ENCODE peak calls at places on chromosomes 16 and 17, in eight cellular contexts. One of them, this sample, is unnamed.

GRCh38 chr16:88297178-88297720 is 85.5 kb upstream of the ZNF469 start:
- DNase-seq in cardiac fibroblast: no peak
- DNase-seq in thoracic aorta: no peak
- DNase-seq in IMR-90: no peak
- DNase-seq in BE2C: no peak
- DNase-seq in mucosa of descending colon: peak; percentile 42
- DNase-seq in stomach: no peak
- DNase-seq in A549: no peak
- DNase-seq in this sample: no peak

GRCh38 chr16:15489016-15489415 is 54.6 kb downstream of the BMERB1 start:
- DNase-seq in cardiac fibroblast: no peak
- DNase-seq in thoracic aorta: no peak
- DNase-seq in IMR-90: no peak
- DNase-seq in BE2C: no peak
- DNase-seq in mucosa of descending colon: no peak
- DNase-seq in stomach: no peak
- DNase-seq in A549: no peak
- DNase-seq in this sample: no peak

GRCh38 chr17:44235583-44235936 is 16.1 kb upstream of the UBTF start:
- DNase-seq in cardiac fibroblast: no peak
- DNase-seq in thoracic aorta: no peak
- DNase-seq in IMR-90: peak; percentile 73
- DNase-seq in BE2C: no peak
- DNase-seq in mucosa of descending colon: no peak
- DNase-seq in stomach: no peak
- DNase-seq in A549: no peak
- DNase-seq in this sample: no peak

GRCh38 chr17:45147581-45148182 is 593 bp upstream of the HEXIM1 start:
- DNase-seq in cardiac fibroblast: peak; percentile 97
- DNase-seq in thoracic aorta: no peak
- DNase-seq in IMR-90: peak; percentile 97
- DNase-seq in BE2C: peak; percentile 81
- DNase-seq in mucosa of descending colon: peak; percentile 92
- DNase-seq in stomach: peak; percentile 74
- DNase-seq in A549: peak; percentile 83
- DNase-seq in this sample: peak; percentile 95

GRCh38 chr17:4163951-4164350 is 21.0 kb downstream of the CYB5D2 start:
- DNase-seq in cardiac fibroblast: peak; percentile 69
- DNase-seq in thoracic aorta: no peak
- DNase-seq in IMR-90: peak; percentile 50
- DNase-seq in BE2C: no peak
- DNase-seq in mucosa of descending colon: no peak
- DNase-seq in stomach: no peak
- DNase-seq in A549: no peak
- DNase-seq in this sample: no peak

GRCh38 chr16:5008311-5008731 is 25.4 kb downstream of the NAGPA start:
- DNase-seq in cardiac fibroblast: no peak
- DNase-seq in thoracic aorta: no peak
- DNase-seq in IMR-90: no peak
- DNase-seq in BE2C: no peak
- DNase-seq in mucosa of descending colon: no peak
- DNase-seq in stomach: no peak
- DNase-seq in A549: no peak
- DNase-seq in this sample: no peak

GRCh38 chr16:65229191-65229662 is 107.4 kb upstream of the CDH11 start:
- DNase-seq in cardiac fibroblast: peak; percentile 24
- DNase-seq in thoracic aorta: no peak
- DNase-seq in IMR-90: peak; percentile 86
- DNase-seq in BE2C: no peak
- DNase-seq in mucosa of descending colon: no peak
- DNase-seq in stomach: no peak
- DNase-seq in A549: no peak
- DNase-seq in this sample: no peak

GRCh38 chr16:88624977-88625576 is 13.3 kb upstream of the IL17C start:
- DNase-seq in cardiac fibroblast: no peak
- DNase-seq in thoracic aorta: no peak
- DNase-seq in IMR-90: no peak
- DNase-seq in BE2C: no peak
- DNase-seq in mucosa of descending colon: no peak
- DNase-seq in stomach: no peak
- DNase-seq in A549: no peak
- DNase-seq in this sample: no peak

GRCh38 chr17:62179525-62180161 is 114.6 kb upstream of the MED13 start:
- DNase-seq in cardiac fibroblast: peak; percentile 56
- DNase-seq in thoracic aorta: no peak
- DNase-seq in IMR-90: peak; percentile 50
- DNase-seq in BE2C: peak; percentile 63
- DNase-seq in mucosa of descending colon: no peak
- DNase-seq in stomach: no peak
- DNase-seq in A549: peak; percentile 85
- DNase-seq in this sample: no peak

GRCh38 chr16:12147681-12148479 is 171.3 kb downstream of the SNX29 start:
- DNase-seq in cardiac fibroblast: no peak
- DNase-seq in thoracic aorta: no peak
- DNase-seq in IMR-90: no peak
- DNase-seq in BE2C: no peak
- DNase-seq in mucosa of descending colon: no peak
- DNase-seq in stomach: no peak
- DNase-seq in A549: no peak
- DNase-seq in this sample: no peak

GRCh38 chr16:2471016-2471652 is at the start of gene NTN3:
- DNase-seq in cardiac fibroblast: peak; percentile 26
- DNase-seq in thoracic aorta: no peak
- DNase-seq in IMR-90: no peak
- DNase-seq in BE2C: peak; percentile 86
- DNase-seq in mucosa of descending colon: no peak
- DNase-seq in stomach: no peak
- DNase-seq in A549: no peak
- DNase-seq in this sample: no peak

GRCh38 chr16:28923652-28924398 is 1.2 kb downstream of the RABEP2 start:
- DNase-seq in cardiac fibroblast: no peak
- DNase-seq in thoracic aorta: no peak
- DNase-seq in IMR-90: no peak
- DNase-seq in BE2C: no peak
- DNase-seq in mucosa of descending colon: peak; percentile 73
- DNase-seq in stomach: peak; percentile 29
- DNase-seq in A549: no peak
- DNase-seq in this sample: no peak
- H3K4me3 ChIP-seq in cardiac fibroblast: no peak overlapping the region
- H3K4me3 ChIP-seq in thoracic aorta: peak overlapping the region; percentile 81
- H3K4me3 ChIP-seq in IMR-90: no peak overlapping the region
- H3K4me3 ChIP-seq in BE2C: no peak overlapping the region
- H3K4me3 ChIP-seq in mucosa of descending colon: no peak overlapping the region
- H3K4me3 ChIP-seq in stomach: peak overlapping the region; percentile 96
- H3K4me3 ChIP-seq in A549: no peak overlapping the region
- H3K4me3 ChIP-seq in this sample: peak overlapping the region; percentile 81

GRCh38 chr17:41937970-41938851 is 7.8 kb downstream of the ODAD4 start:
- DNase-seq in cardiac fibroblast: no peak
- DNase-seq in thoracic aorta: no peak
- DNase-seq in IMR-90: no peak
- DNase-seq in BE2C: peak; percentile 70
- DNase-seq in mucosa of descending colon: no peak
- DNase-seq in stomach: peak; percentile 49
- DNase-seq in A549: no peak
- DNase-seq in this sample: no peak

GRCh38 chr17:41941158-41941557 is 10.7 kb downstream of the ODAD4 start:
- DNase-seq in cardiac fibroblast: no peak
- DNase-seq in thoracic aorta: no peak
- DNase-seq in IMR-90: no peak
- DNase-seq in BE2C: no peak
- DNase-seq in mucosa of descending colon: no peak
- DNase-seq in stomach: no peak
- DNase-seq in A549: no peak
- DNase-seq in this sample: no peak

GRCh38 chr17:41942626-41943025 is 12.2 kb downstream of the ODAD4 start:
- DNase-seq in cardiac fibroblast: no peak
- DNase-seq in thoracic aorta: no peak
- DNase-seq in IMR-90: no peak
- DNase-seq in BE2C: no peak
- DNase-seq in mucosa of descending colon: no peak
- DNase-seq in stomach: no peak
- DNase-seq in A549: no peak
- DNase-seq in this sample: no peak

GRCh38 chr17:41935641-41936040 is 5.2 kb downstream of the ODAD4 start:
- DNase-seq in cardiac fibroblast: no peak
- DNase-seq in thoracic aorta: no peak
- DNase-seq in IMR-90: no peak
- DNase-seq in BE2C: no peak
- DNase-seq in mucosa of descending colon: no peak
- DNase-seq in stomach: no peak
- DNase-seq in A549: no peak
- DNase-seq in this sample: no peak

DNA sequence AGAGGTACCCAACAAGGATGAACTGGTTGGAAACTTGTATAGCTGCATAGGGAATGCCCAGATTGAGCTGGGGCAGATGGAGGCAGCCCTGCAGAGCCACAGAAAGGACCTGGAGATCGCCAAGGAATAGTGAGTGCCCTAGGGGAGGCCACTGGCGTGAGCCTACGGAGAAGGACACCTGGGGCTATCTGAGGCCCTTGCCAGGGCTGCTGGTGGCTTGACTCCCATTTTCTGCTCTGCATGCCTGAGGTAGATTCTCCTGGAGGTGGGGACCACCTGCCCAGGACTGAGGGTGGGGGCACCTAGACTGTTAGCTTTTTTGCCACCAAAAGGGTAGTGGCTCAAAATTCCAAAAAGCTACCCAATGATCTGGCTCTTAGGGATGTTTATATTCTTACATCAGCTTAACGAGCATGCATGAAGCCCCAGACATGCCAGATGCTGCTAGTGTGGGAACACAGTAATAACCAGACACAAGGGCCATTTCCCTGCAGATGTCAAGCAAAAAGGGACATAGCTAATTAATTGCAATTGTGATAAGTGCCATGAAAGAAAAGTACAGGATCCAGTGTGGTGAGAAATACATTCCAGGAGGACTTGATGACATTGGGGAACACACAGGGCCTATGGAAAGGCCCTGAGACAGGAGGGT is 8.8 kb downstream of the ODAD4 start:
- DNase-seq in cardiac fibroblast: no peak
- DNase-seq in thoracic aorta: no peak
- DNase-seq in IMR-90: no peak
- DNase-seq in BE2C: no peak
- DNase-seq in mucosa of descending colon: no peak
- DNase-seq in stomach: no peak
- DNase-seq in A549: no peak
- DNase-seq in this sample: no peak
- TF ChIP-seq CTCF in cardiac fibroblast: no peak
- TF ChIP-seq CTCF in thoracic aorta: no peak
- TF ChIP-seq CTCF in IMR-90: no peak
- TF ChIP-seq CTCF in BE2C: no peak
- TF ChIP-seq CTCF in mucosa of descending colon: no peak
- TF ChIP-seq CTCF in stomach: no peak
- TF ChIP-seq CTCF in A549: no peak
- TF ChIP-seq CTCF in this sample: no peak

GRCh38 chr17:79028496-79029326 is 4.7 kb downstream of the C1QTNF1 start:
- DNase-seq in cardiac fibroblast: peak; percentile 62
- DNase-seq in thoracic aorta: no peak
- DNase-seq in IMR-90: no peak
- DNase-seq in BE2C: no peak
- DNase-seq in mucosa of descending colon: no peak
- DNase-seq in stomach: no peak
- DNase-seq in A549: no peak
- DNase-seq in this sample: no peak
- H3K4me3 ChIP-seq in cardiac fibroblast: no peak overlapping the region
- H3K4me3 ChIP-seq in thoracic aorta: peak overlapping the region; percentile 79
- H3K4me3 ChIP-seq in IMR-90: no peak overlapping the region
- H3K4me3 ChIP-seq in BE2C: no peak overlapping the region
- H3K4me3 ChIP-seq in mucosa of descending colon: no peak overlapping the region
- H3K4me3 ChIP-seq in stomach: no peak overlapping the region
- H3K4me3 ChIP-seq in A549: no peak overlapping the region
- H3K4me3 ChIP-seq in this sample: no peak overlapping the region

GRCh38 chr16:50628156-50628802 is 52.8 kb downstream of the SNX20 start:
- DNase-seq in cardiac fibroblast: no peak
- DNase-seq in thoracic aorta: no peak
- DNase-seq in IMR-90: no peak
- DNase-seq in BE2C: no peak
- DNase-seq in mucosa of descending colon: no peak
- DNase-seq in stomach: no peak
- DNase-seq in A549: no peak
- DNase-seq in this sample: no peak

GRCh38 chr16:50629334-50629733 is 51.8 kb downstream of the SNX20 start:
- DNase-seq in cardiac fibroblast: no peak
- DNase-seq in thoracic aorta: no peak
- DNase-seq in IMR-90: no peak
- DNase-seq in BE2C: no peak
- DNase-seq in mucosa of descending colon: no peak
- DNase-seq in stomach: no peak
- DNase-seq in A549: no peak
- DNase-seq in this sample: no peak

GRCh38 chr16:50625374-50625773 is 55.7 kb downstream of the SNX20 start:
- DNase-seq in cardiac fibroblast: no peak
- DNase-seq in thoracic aorta: no peak
- DNase-seq in IMR-90: no peak
- DNase-seq in BE2C: no peak
- DNase-seq in mucosa of descending colon: no peak
- DNase-seq in stomach: no peak
- DNase-seq in A549: no peak
- DNase-seq in this sample: no peak

GRCh38 chr16:50626868-50627267 is 54.2 kb downstream of the SNX20 start:
- DNase-seq in cardiac fibroblast: no peak
- DNase-seq in thoracic aorta: no peak
- DNase-seq in IMR-90: no peak
- DNase-seq in BE2C: no peak
- DNase-seq in mucosa of descending colon: no peak
- DNase-seq in stomach: no peak
- DNase-seq in A549: no peak
- DNase-seq in this sample: no peak

DNA sequence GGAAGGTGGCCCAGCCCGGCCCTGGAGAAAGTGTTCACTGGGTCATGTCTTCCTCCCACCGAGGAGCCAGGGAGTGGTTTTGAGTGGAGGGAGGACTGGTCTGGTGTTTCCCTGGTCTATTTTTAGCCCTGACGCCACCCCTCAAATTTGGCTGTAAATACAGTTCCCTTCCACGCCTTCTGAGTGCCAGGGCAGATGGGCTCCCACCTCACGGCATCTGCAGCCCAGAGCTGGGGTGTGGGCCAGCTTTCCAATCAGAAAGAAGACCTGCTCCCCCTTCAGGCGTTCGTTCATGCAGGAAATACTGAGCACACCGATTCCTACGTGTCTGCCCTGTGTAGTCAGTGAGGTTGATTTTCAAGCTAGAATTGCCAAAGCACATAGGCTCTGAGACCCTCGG is 53.7 kb downstream of the SNX20 start:
- DNase-seq in cardiac fibroblast: peak; percentile 55
- DNase-seq in thoracic aorta: peak; percentile 37
- DNase-seq in IMR-90: no peak
- DNase-seq in BE2C: peak; percentile 24
- DNase-seq in mucosa of descending colon: no peak
- DNase-seq in stomach: peak; percentile 35
- DNase-seq in A549: no peak
- DNase-seq in this sample: no peak
- TF ChIP-seq CTCF in cardiac fibroblast: peak; percentile 18
- TF ChIP-seq CTCF in thoracic aorta: peak; percentile 51
- TF ChIP-seq CTCF in IMR-90: no peak
- TF ChIP-seq CTCF in BE2C: peak; percentile 42
- TF ChIP-seq CTCF in mucosa of descending colon: no peak
- TF ChIP-seq CTCF in stomach: peak; percentile 29
- TF ChIP-seq CTCF in A549: no peak
- TF ChIP-seq CTCF in this sample: no peak

This sample was measured in LNCaP clone FGC.